ENCODE peak calls at places on chromosomes 5 and 9, in eight cellular contexts. X is CD8-positive, alpha-beta T cell; J is psoas muscle; N is dorsolateral prefrontal cortex; V is astrocyte; E is heart right ventricle; I is SK-N-MC; T is GM12878. S is an unnamed sample.

GRCh38 chr5:52751137-52751536 is 36.6 kb upstream of the ITGA1 start:
- DNase-seq in X (no peak), J (no peak), N (no peak), V (no peak), E (no peak), I (no peak), T (no peak), S (no peak)

GRCh38 chr9:116499434-116499833 is 187.7 kb upstream of the TRIM32 start:
- DNase-seq in X (no peak), J (no peak), N (no peak), V (no peak), E (no peak), I (no peak), T (no peak), S (no peak)

GRCh38 chr5:132227485-132228240 is at the start of gene P4HA2:
- DNase-seq in X (no peak), J (peak), N (peak), V (peak), E (peak), I (no peak), T (no peak), S (no peak)

GRCh38 chr5:88364991-88365390 is 96.3 kb upstream of the TMEM161B start:
- DNase-seq in X (no peak), J (no peak), N (no peak), V (no peak), E (no peak), I (no peak), T (no peak), S (no peak)

GRCh38 chr5:107331312-107331711 is 339.4 kb downstream of the EFNA5 start:
- DNase-seq in X (no peak), J (no peak), N (no peak), V (no peak), E (no peak), I (no peak), T (no peak), S (no peak)

GRCh38 chr5:78647838-78648358 is 674 bp downstream of the LHFPL2 start:
- DNase-seq in X (no peak), J (peak), N (no peak), V (peak), E (peak), I (no peak), T (no peak), S (peak)

GRCh38 chr5:152634596-152634995 is 229.5 kb upstream of the NMUR2 start:
- DNase-seq in X (no peak), J (no peak), N (no peak), V (no peak), E (no peak), I (no peak), T (no peak), S (no peak)

GRCh38 chr5:127010362-127010761 is 20.0 kb downstream of the MARCHF3 start:
- DNase-seq in X (no peak), J (no peak), N (no peak), V (peak), E (no peak), I (no peak), T (no peak), S (no peak)

GRCh38 chr9:109961579-109961978 is 181.6 kb downstream of the PALM2AKAP2 start:
- DNase-seq in X (no peak), J (no peak), N (no peak), V (no peak), E (no peak), I (no peak), T (no peak), S (no peak)

GRCh38 chr9:131439224-131439623 is 45.3 kb downstream of the PRRC2B start:
- DNase-seq in X (no peak), J (no peak), N (no peak), V (no peak), E (no peak), I (no peak), T (no peak), S (no peak)

GRCh38 chr5:68911840-68912690 is 181.7 kb upstream of the SLC30A5 start:
- DNase-seq in X (no peak), J (no peak), N (no peak), V (peak), E (peak), I (no peak), T (no peak), S (no peak)

GRCh38 chr5:137610598-137610997 is 111.5 kb upstream of the SPOCK1 start:
- DNase-seq in X (no peak), J (no peak), N (no peak), V (no peak), E (no peak), I (no peak), T (no peak), S (no peak)

GRCh38 chr9:105067895-105068580 is 140.1 kb upstream of the ABCA1 start:
- DNase-seq in X (no peak), J (no peak), N (no peak), V (peak), E (no peak), I (no peak), T (no peak), S (no peak)

GRCh38 chr5:1177826-1178528 is 23.4 kb upstream of the SLC6A19 start:
- DNase-seq in X (no peak), J (peak), N (peak), V (no peak), E (no peak), I (no peak), T (no peak), S (no peak)

GRCh38 chr9:89359018-89359417 is 40.7 kb downstream of the SECISBP2 start:
- DNase-seq in X (no peak), J (peak), N (no peak), V (no peak), E (no peak), I (no peak), T (no peak), S (no peak)

GRCh38 chr5:138138949-138139775 is at the start of gene NME5:
- DNase-seq in X (no peak), J (peak), N (peak), V (peak), E (peak), I (no peak), T (peak), S (peak)

GRCh38 chr9:126219717-126220116 is 106.9 kb upstream of the MVB12B start:
- DNase-seq in X (no peak), J (no peak), N (no peak), V (no peak), E (no peak), I (no peak), T (no peak), S (no peak)

GRCh38 chr5:136079195-136079985 is 50.6 kb downstream of the TGFBI start:
- DNase-seq in X (no peak), J (no peak), N (no peak), V (no peak), E (no peak), I (no peak), T (no peak), S (no peak)

GRCh38 chr5:72558383-72558782 is 51.2 kb upstream of the ZNF366 start:
- DNase-seq in X (no peak), J (no peak), N (no peak), V (no peak), E (no peak), I (no peak), T (no peak), S (no peak)

GRCh38 chr9:89945133-89945532 is 340.3 kb downstream of the GADD45G start:
- DNase-seq in X (no peak), J (no peak), N (no peak), V (no peak), E (no peak), I (no peak), T (no peak), S (no peak)

GRCh38 chr9:123246534-123246933 is 21.9 kb downstream of the STRBP start:
- DNase-seq in X (no peak), J (no peak), N (no peak), V (peak), E (no peak), I (peak), T (no peak), S (no peak)

GRCh38 chr5:68137451-68138190 is 77.9 kb upstream of the PIK3R1 start:
- DNase-seq in X (no peak), J (no peak), N (no peak), V (peak), E (no peak), I (no peak), T (no peak), S (no peak)

GRCh38 chr9:124812401-124813016 is 35.6 kb downstream of the OLFML2A start:
- DNase-seq in X (no peak), J (no peak), N (no peak), V (peak), E (no peak), I (no peak), T (no peak), S (no peak)

GRCh38 chr5:52799983-52800393 is 12.3 kb downstream of the ITGA1 start:
- DNase-seq in X (peak), J (peak), N (peak), V (peak), E (peak), I (peak), T (peak), S (peak)

GRCh38 chr5:39760385-39761198 is 335.8 kb upstream of the DAB2 start:
- DNase-seq in X (no peak), J (peak), N (no peak), V (peak), E (no peak), I (no peak), T (no peak), S (no peak)

GRCh38 chr9:113879906-113880305 is 3.8 kb downstream of the ZNF618 start:
- DNase-seq in X (no peak), J (no peak), N (no peak), V (peak), E (no peak), I (no peak), T (no peak), S (no peak)

GRCh38 chr9:113882181-113882580 is 6.1 kb downstream of the ZNF618 start:
- DNase-seq in X (no peak), J (no peak), N (no peak), V (no peak), E (no peak), I (no peak), T (no peak), S (no peak)

GRCh38 chr9:113875917-113876805 is at the start of gene ZNF618:
- DNase-seq in X (no peak), J (peak), N (no peak), V (no peak), E (peak), I (no peak), T (no peak), S (no peak)

GRCh38 chr9:113876806-113877236 is 712 bp downstream of the ZNF618 start:
- DNase-seq in X (no peak), J (no peak), N (no peak), V (no peak), E (no peak), I (peak), T (no peak), S (no peak)

DNA sequence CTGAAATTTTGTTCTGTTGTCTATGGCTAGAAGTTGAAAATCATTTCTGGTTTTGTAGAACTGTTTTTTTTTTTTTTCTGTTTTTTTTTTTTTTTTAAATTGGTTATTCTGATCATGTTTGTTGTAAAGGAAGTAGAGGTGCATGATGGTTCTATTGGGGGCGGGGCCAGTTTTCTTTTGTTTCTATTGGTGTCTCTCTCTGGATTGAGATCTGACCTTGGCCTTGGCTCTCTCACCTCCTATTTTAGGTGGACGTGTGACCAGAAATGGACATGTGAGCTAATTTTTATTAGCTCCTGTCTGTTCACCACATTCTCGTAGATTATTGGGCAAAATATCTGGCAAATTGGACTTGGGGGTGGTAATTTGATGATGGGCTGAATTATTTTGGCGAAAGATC is 3.2 kb downstream of the ZNF618 start:
- DNase-seq in X (no peak), J (no peak), N (no peak), V (no peak), E (no peak), I (no peak), T (no peak), S (no peak)
- H3K27ac ChIP-seq in X (no peak), J (no peak), N (no peak), V (no peak), E (no peak), I (no peak), T (no peak), S (no peak)

GRCh38 chr5:157506981-157507780 is 47.2 kb downstream of the NIPAL4 start:
- DNase-seq in X (no peak), J (no peak), N (no peak), V (no peak), E (peak), I (no peak), T (no peak), S (no peak)

GRCh38 chr5:157509587-157509986 is 49.6 kb downstream of the NIPAL4 start:
- DNase-seq in X (no peak), J (no peak), N (no peak), V (no peak), E (no peak), I (no peak), T (no peak), S (no peak)

GRCh38 chr5:157502143-157502647 is 42.2 kb downstream of the NIPAL4 start:
- DNase-seq in X (no peak), J (no peak), N (no peak), V (peak), E (no peak), I (no peak), T (peak), S (peak)

GRCh38 chr5:157505496-157505895 is 45.5 kb downstream of the NIPAL4 start:
- DNase-seq in X (no peak), J (no peak), N (no peak), V (no peak), E (no peak), I (no peak), T (no peak), S (no peak)

DNA sequence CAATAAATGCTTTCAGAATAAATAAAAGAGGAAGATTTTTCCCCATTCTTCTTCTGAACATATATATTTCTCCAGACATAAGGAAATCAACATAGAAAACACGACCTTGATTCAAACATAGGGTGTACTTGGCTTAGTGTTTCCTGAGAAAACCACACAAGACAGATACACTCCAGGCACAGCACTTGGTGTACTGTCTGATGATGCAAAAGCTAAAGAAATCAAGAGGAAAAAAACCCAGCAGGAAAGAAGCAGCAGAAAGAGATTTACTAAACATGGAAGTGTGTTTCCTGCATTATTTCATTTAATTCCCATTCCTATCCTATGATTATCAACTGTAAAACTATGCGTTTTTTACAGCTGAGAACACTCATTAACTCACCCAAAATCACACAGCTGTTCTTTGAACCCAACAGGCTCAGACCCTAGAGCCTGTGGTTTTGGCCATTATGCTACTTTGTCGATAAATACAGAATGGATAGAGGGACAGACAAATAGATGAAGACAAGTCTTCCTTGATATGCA is 46.1 kb downstream of the NIPAL4 start:
- DNase-seq in X (no peak), J (no peak), N (no peak), V (peak), E (no peak), I (no peak), T (no peak), S (no peak)
- H3K27ac ChIP-seq in X (no peak), J (no peak), N (no peak), V (peak), E (no peak), I (no peak), T (no peak), S (no peak)

GRCh38 chr5:54261596-54261995 is 48.8 kb downstream of the ARL15 start:
- DNase-seq in X (no peak), J (no peak), N (no peak), V (no peak), E (no peak), I (no peak), T (no peak), S (no peak)
- H3K27ac ChIP-seq in X (no peak), J (no peak), N (no peak), V (no peak), E (no peak), I (no peak), T (no peak), S (no peak)

GRCh38 chr9:77176686-77177142 is 620 bp upstream of the VPS13A start:
- DNase-seq in X (no peak), J (no peak), N (no peak), V (no peak), E (no peak), I (no peak), T (no peak), S (no peak)
- H3K27ac ChIP-seq in X (peak), J (peak), N (peak), V (no peak), E (peak), I (no peak), T (no peak), S (no peak)

DNA sequence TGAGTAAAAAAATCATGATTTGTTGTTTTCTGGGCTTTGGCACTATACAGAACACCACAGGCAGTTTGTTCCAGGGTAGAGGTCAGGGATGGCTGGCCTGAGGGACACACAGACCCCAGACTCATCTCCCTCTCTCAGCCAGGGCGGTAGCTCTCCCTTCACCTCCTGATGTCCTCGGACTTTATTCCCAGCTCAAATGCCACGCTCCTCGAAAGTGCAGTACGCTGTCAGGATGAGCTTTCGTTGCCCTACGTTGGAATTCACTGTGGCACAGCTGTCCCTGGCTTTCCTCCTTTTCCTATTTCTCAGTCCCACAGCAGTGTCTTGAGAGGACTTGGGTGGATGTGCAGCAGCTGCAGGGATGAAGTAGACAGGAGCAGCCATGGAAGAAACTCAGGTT is 15.7 kb upstream of the MGAT1 start:
- DNase-seq in X (no peak), J (no peak), N (no peak), V (no peak), E (no peak), I (no peak), T (no peak), S (no peak)
- H3K27ac ChIP-seq in X (no peak), J (peak), N (no peak), V (no peak), E (peak), I (no peak), T (peak), S (no peak)

DNA sequence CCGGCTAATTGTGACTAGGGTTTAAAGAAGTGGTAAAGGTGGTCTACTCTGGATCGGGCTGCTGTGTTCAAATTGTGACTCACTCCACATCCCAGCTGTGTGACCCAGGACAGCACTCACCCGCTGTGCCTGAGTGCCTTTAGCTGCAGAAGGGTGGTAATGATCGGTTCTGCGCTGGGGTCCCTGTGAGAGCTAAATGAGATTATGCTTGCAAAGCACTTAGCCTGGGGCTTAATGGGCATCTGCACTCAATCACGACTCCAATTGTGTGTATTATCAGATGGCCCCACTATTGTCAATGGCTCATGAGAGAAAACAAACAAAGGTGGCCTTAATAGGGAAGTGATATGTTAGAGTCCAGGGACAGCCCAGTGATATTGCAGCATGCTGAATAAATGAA is 25.1 kb upstream of the TBC1D2 start:
- DNase-seq in X (no peak), J (no peak), N (no peak), V (no peak), E (no peak), I (no peak), T (no peak), S (no peak)
- H3K27ac ChIP-seq in X (no peak), J (no peak), N (no peak), V (no peak), E (no peak), I (no peak), T (no peak), S (no peak)

GRCh38 chr5:6744841-6745705 is 31.8 kb downstream of the TENT4A start:
- DNase-seq in X (no peak), J (no peak), N (no peak), V (no peak), E (no peak), I (no peak), T (no peak), S (no peak)
- H3K27ac ChIP-seq in X (no peak), J (peak), N (no peak), V (no peak), E (peak), I (no peak), T (no peak), S (no peak)

GRCh38 chr9:26605367-26605766 is 287.2 kb downstream of the CAAP1 start:
- DNase-seq in X (no peak), J (no peak), N (no peak), V (no peak), E (no peak), I (no peak), T (no peak), S (no peak)

GRCh38 chr9:26604076-26604662 is 288.4 kb downstream of the CAAP1 start:
- DNase-seq in X (no peak), J (no peak), N (no peak), V (no peak), E (no peak), I (no peak), T (peak), S (no peak)

GRCh38 chr9:26603637-26604036 is 289.0 kb downstream of the CAAP1 start:
- DNase-seq in X (no peak), J (no peak), N (no peak), V (no peak), E (no peak), I (no peak), T (no peak), S (no peak)
- H3K27ac ChIP-seq in X (no peak), J (no peak), N (no peak), V (no peak), E (no peak), I (no peak), T (no peak), S (no peak)

DNA sequence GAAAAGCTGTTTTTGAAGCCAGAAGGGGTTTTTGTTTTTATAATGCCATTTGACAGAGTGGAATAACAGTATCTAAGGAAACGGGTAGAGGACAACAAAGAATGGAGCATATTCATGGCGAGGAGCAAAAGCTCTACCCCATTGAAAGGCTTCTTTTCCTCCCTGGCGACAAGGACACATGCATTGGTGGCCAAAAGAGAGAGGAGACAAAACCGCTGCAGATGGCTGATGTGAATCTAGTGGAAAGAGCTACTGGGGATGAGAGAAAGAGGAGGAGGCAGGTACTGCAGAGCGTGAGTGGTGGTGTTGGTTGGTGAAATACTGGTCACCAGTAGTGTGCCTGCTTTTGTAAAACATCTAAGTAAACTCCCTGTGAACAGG is 485 bp downstream of the APC start:
- DNase-seq in X (no peak), J (no peak), N (no peak), V (no peak), E (no peak), I (no peak), T (no peak), S (no peak)
- H3K27ac ChIP-seq in X (no peak), J (peak), N (peak), V (peak), E (peak), I (no peak), T (peak), S (peak)

GRCh38 chr9:22108581-22109370 is 99.7 kb upstream of the CDKN2B start:
- DNase-seq in X (no peak), J (no peak), N (no peak), V (no peak), E (no peak), I (no peak), T (no peak), S (no peak)

GRCh38 chr9:22107202-22107601 is 98.1 kb upstream of the CDKN2B start:
- DNase-seq in X (no peak), J (no peak), N (no peak), V (peak), E (no peak), I (no peak), T (no peak), S (no peak)

GRCh38 chr9:22105005-22105722 is 96.1 kb upstream of the CDKN2B start:
- DNase-seq in X (no peak), J (no peak), N (no peak), V (no peak), E (no peak), I (no peak), T (peak), S (no peak)

GRCh38 chr9:22111176-22111870 is 102.2 kb upstream of the CDKN2B start:
- DNase-seq in X (no peak), J (no peak), N (no peak), V (peak), E (no peak), I (no peak), T (no peak), S (no peak)

GRCh38 chr9:22107646-22108045 is 98.5 kb upstream of the CDKN2B start:
- DNase-seq in X (no peak), J (no peak), N (no peak), V (no peak), E (no peak), I (no peak), T (no peak), S (no peak)
- H3K27ac ChIP-seq in X (no peak), J (no peak), N (no peak), V (peak), E (no peak), I (no peak), T (no peak), S (no peak)